ENCODE peak calls at places on chromosomes 1 and 21, in four cellular contexts. B is PC-3, J is uterus, R is lower lobe of right lung. P is an unnamed sample. For H3K27me3, the result is how much of the 10 kb centered on the place peaks cover.

GRCh38 chr21:38400195-38400695 is 98.0 kb downstream of the ERG start:
- DNase-seq in B (no peak), J (no peak), R (no peak), P (no peak)

GRCh38 chr1:30191154-30191702 is 532.2 kb downstream of the MATN1 start:
- DNase-seq in B (peak), J (peak), R (no peak), P (peak)

GRCh38 chr1:110645962-110646735 is 28.6 kb downstream of the KCNA3 start:
- DNase-seq in B (peak), J (no peak), R (no peak), P (no peak)

GRCh38 chr1:38603907-38604306 is 255.7 kb downstream of the RRAGC start:
- DNase-seq in B (no peak), J (no peak), R (no peak), P (no peak)

GRCh38 chr1:67514786-67515185 is 84.6 kb upstream of the SERBP1 start:
- DNase-seq in B (no peak), J (no peak), R (no peak), P (no peak)

GRCh38 chr1:33296824-33297223 is 24.1 kb downstream of the A3GALT2 start:
- DNase-seq in B (no peak), J (no peak), R (no peak), P (no peak)

GRCh38 chr1:19327301-19327700 is 15.2 kb downstream of the SLC66A1 start:
- DNase-seq in B (no peak), J (no peak), R (no peak), P (no peak)

GRCh38 chr1:111219466-111220286 is 7.8 kb upstream of the CHI3L2 start:
- DNase-seq in B (no peak), J (no peak), R (no peak), P (no peak)

GRCh38 chr1:43430831-43431230 is 22.9 kb downstream of the HYI start:
- DNase-seq in B (no peak), J (no peak), R (no peak), P (no peak)

GRCh38 chr1:22625262-22625925 is 11.0 kb upstream of the C1QA start:
- DNase-seq in B (peak), J (no peak), R (no peak), P (no peak)

GRCh38 chr1:107076846-107077245 is 20.4 kb downstream of the PRMT6 start:
- DNase-seq in B (peak), J (no peak), R (no peak), P (no peak)

GRCh38 chr1:33094971-33095604 is 14.1 kb downstream of the AZIN2 start:
- DNase-seq in B (peak), J (peak), R (no peak), P (no peak)

GRCh38 chr1:93502561-93502960 is 54.6 kb downstream of the FNBP1L start:
- DNase-seq in B (peak), J (no peak), R (no peak), P (no peak)

GRCh38 chr1:8699679-8700078 is 117.8 kb downstream of the RERE start:
- DNase-seq in B (no peak), J (no peak), R (no peak), P (no peak)

GRCh38 chr1:183676515-183677189 is 23.5 kb upstream of the APOBEC4 start:
- DNase-seq in B (peak), J (no peak), R (no peak), P (no peak)

GRCh38 chr1:196302420-196302819 is 305.8 kb downstream of the KCNT2 start:
- DNase-seq in B (no peak), J (no peak), R (no peak), P (no peak)

GRCh38 chr1:174135200-174135599 is 24.1 kb upstream of the RABGAP1L start:
- DNase-seq in B (no peak), J (no peak), R (no peak), P (no peak)

GRCh38 chr1:223887724-223888428 is 42.1 kb upstream of the TP53BP2 start:
- DNase-seq in B (peak), J (peak), R (no peak), P (no peak)

GRCh38 chr1:27144920-27145661 is 9.8 kb downstream of the SLC9A1 start:
- DNase-seq in B (no peak), J (no peak), R (no peak), P (no peak)

GRCh38 chr1:119276558-119276957 is 92.0 kb upstream of the HAO2 start:
- DNase-seq in B (peak), J (no peak), R (no peak), P (no peak)

GRCh38 chr1:193183019-193183643 is 3.3 kb downstream of the B3GALT2 start:
- DNase-seq in B (peak), J (no peak), R (no peak), P (no peak)

GRCh38 chr1:161180643-161181042 is 3.3 kb upstream of the B4GALT3 start:
- DNase-seq in B (peak), J (no peak), R (no peak), P (no peak)

GRCh38 chr1:210728437-210729149 is 399.9 kb downstream of the HHAT start:
- DNase-seq in B (no peak), J (no peak), R (no peak), P (no peak)

GRCh38 chr1:3473381-3473844 is 18.9 kb downstream of the ARHGEF16 start:
- DNase-seq in B (no peak), J (no peak), R (no peak), P (no peak)

GRCh38 chr1:213082778-213083445 is 31.9 kb downstream of the RPS6KC1 start:
- DNase-seq in B (peak), J (no peak), R (no peak), P (no peak)

GRCh38 chr1:52590275-52590674 is 11.9 kb upstream of the GPX7 start:
- DNase-seq in B (no peak), J (no peak), R (no peak), P (no peak)

GRCh38 chr1:34785231-34785874 is 4.3 kb downstream of the GJB3 start:
- DNase-seq in B (no peak), J (no peak), R (no peak), P (no peak)

GRCh38 chr1:91827094-91828006 is 58.6 kb downstream of the TGFBR3 start:
- DNase-seq in B (no peak), J (no peak), R (peak), P (no peak)

GRCh38 chr1:91826248-91826647 is 59.7 kb downstream of the TGFBR3 start:
- DNase-seq in B (no peak), J (no peak), R (no peak), P (no peak)

GRCh38 chr1:91828007-91828321 is 58.0 kb downstream of the TGFBR3 start:
- DNase-seq in B (no peak), J (no peak), R (no peak), P (no peak)

GRCh38 chr1:91828583-91829281 is 57.2 kb downstream of the TGFBR3 start:
- DNase-seq in B (no peak), J (no peak), R (no peak), P (no peak)

GRCh38 chr1:91826649-91827048 is 59.3 kb downstream of the TGFBR3 start:
- DNase-seq in B (no peak), J (no peak), R (no peak), P (no peak)
- TF ChIP-seq CTCF in B (no peak), J (no peak), R (no peak), P (no peak)

GRCh38 chr21:46141767-46142580 is 13.4 kb downstream of the FTCD start:
- DNase-seq in B (no peak), J (peak), R (peak), P (no peak)
- H3K4me3 ChIP-seq in B (no peak), J (no peak), R (no peak), P (no peak)

DNA sequence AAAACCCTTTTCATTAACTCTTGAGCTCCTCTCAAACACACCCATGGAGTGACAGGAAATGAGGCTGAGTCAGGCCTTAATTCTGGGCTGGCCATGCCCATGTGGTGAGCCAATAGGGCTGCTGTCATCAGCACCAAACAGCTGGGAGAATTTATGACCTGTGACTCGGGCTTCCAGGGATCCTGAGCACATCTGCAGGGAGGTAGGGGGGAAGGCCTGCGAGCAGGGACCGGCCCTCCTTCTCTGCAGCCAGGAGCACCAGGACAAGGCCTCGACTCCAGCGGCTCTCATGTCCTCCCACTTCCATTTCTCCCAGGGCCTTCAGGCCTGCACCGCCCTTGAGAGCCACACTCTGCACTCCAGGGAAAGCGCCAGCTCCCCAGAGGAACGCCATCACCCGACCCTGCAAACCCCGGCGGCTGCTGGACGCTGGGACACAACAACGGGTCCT is 14.6 kb downstream of the RIPK4 start:
- DNase-seq in B (peak), J (no peak), R (no peak), P (no peak)
- H3K27me3 ChIP-seq in B (under half), J (under half), R (under half), P (under half)

GRCh38 chr1:109137959-109138757 is 24.2 kb downstream of the ELAPOR1 start:
- DNase-seq in B (no peak), J (no peak), R (no peak), P (no peak)
- TF ChIP-seq CTCF in B (no peak), J (no peak), R (no peak), P (no peak)

GRCh38 chr1:204454476-204454875 is 40.1 kb downstream of the PIK3C2B start:
- DNase-seq in B (no peak), J (no peak), R (no peak), P (no peak)

GRCh38 chr1:204455831-204456145 is 38.8 kb downstream of the PIK3C2B start:
- DNase-seq in B (no peak), J (no peak), R (no peak), P (no peak)

GRCh38 chr1:204453141-204453772 is 41.3 kb downstream of the PIK3C2B start:
- DNase-seq in B (no peak), J (no peak), R (no peak), P (no peak)

GRCh38 chr1:204456826-204457361 is 37.7 kb downstream of the PIK3C2B start:
- DNase-seq in B (no peak), J (no peak), R (no peak), P (no peak)

GRCh38 chr1:204455063-204455830 is 39.4 kb downstream of the PIK3C2B start:
- DNase-seq in B (no peak), J (no peak), R (no peak), P (no peak)
- H3K4me3 ChIP-seq in B (no peak), J (no peak), R (no peak), P (no peak)

GRCh38 chr1:197922070-197922390 is 4.9 kb downstream of the LHX9 start:
- DNase-seq in B (no peak), J (no peak), R (no peak), P (no peak)

GRCh38 chr1:197923013-197923412 is 5.8 kb downstream of the LHX9 start:
- DNase-seq in B (no peak), J (no peak), R (no peak), P (no peak)

GRCh38 chr1:197919523-197920301 is 2.5 kb downstream of the LHX9 start:
- DNase-seq in B (no peak), J (no peak), R (peak), P (no peak)

GRCh38 chr1:197920345-197921117 is 3.4 kb downstream of the LHX9 start:
- DNase-seq in B (no peak), J (no peak), R (no peak), P (no peak)

DNA sequence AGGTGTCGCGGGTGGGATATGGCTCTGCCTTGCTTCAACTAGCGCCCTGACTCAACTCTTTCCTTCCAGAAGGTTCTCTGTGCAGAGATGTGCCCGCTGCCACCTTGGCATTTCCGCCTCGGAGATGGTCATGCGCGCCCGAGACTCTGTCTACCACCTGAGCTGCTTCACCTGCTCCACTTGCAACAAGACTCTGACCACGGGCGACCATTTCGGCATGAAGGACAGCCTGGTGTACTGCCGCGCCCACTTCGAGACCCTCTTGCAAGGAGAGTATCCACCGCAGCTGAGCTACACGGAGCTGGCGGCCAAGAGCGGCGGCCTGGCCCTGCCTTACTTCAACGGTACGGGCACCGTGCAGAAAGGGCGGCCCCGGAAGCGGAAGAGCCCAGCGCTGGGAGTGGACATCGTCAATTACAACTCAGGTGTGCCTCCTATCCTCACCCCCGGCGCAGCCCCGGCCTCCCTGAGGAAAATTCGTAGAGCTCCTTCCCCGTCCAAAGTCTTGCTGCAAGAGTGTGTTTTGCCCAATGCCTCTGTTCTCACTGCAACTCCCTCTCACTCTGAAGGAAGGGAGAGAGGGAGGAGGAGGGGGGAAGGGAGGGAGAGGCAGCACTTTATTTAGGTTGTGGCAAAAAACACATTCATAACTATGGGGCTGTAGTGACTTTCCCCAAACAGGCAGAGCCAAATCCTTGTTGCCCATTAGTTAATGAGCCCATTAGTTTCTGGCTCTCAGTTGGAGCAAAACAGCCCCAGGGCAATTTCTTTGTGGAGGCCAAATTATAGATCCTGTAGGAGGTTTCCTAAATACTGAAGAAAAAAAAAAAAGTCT is 4.3 kb downstream of the LHX9 start:
- DNase-seq in B (no peak), J (no peak), R (peak), P (no peak)
- H3K27me3 ChIP-seq in B (under half), J (under half), R (half or more), P (under half)

DNA sequence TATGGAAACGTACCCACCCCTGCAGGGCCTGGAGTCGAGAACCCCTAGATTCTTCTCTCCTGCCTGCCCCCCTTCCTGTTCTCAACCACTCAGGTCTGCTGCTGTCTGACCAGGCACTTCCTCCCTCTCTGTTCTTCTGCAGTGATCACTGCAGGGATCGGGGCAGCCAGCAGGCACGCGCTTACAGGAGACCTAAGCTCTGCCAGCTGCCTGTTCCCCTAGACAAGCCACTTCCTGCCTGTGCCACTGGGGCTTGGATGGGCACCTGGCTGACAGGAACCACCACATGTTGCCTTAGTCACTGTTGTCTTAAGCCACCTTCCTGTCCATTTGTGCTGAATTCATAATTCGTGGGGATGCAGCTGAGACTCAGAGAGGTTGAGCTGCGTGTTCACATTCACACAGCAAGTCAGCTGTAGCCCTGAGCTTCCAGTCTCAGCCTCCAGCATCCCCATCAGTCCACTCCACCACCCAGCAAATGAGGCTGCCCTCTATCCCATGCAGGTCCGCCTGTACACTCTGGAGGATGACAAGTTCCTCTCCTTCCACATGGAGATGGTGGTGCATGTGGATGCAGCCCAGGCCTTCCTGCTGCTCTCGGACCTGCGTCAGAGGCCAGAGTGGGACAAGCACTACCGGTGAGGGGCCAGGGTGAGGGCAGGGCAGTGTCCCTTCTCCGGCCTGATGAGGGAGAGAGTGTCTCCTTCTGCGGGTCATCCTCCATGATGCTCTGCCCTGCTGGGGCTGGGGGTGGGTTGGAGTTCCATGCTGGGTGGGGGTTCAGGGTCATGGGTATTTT is 18.6 kb downstream of the FAM151A start:
- DNase-seq in B (peak), J (no peak), R (no peak), P (no peak)
- TF ChIP-seq CTCF in B (no peak), J (no peak), R (no peak), P (no peak)

P was measured in vagina.